ENCODE peak calls at places on chromosome X, in ten cellular contexts. One of them, this sample, is unnamed.

GRCh38 chrX:40474205-40474626 is 106.6 kb upstream of the ATP6AP2 start:
- DNase-seq in A549: peak; percentile 54
- DNase-seq in GM19239: no peak
- DNase-seq in stimulated activated CD8-positive, alpha-beta memory T cell treated with anti-CD3 and anti-CD28 coated beads, Interleukin-2, amount 100 ng/mL, for 48 hours: no peak
- DNase-seq in nephron progenitor cell: peak; percentile 46
- DNase-seq in COR-L47: peak; percentile 25
- DNase-seq in activated naive CD8-positive, alpha-beta T cell treated with anti-CD3 and anti-CD28 coated beads for 36 hours: no peak
- DNase-seq in stimulated activated CD4-positive, alpha-beta T cell treated with anti-CD3 and anti-CD28 coated beads, Interleukin-4, amount 100 ng/mL, for 1 hour: no peak
- DNase-seq in tibial artery: no peak
- DNase-seq in NCI-H1694 treated with DMSO at 0.1 percent for 48 hours: no peak
- DNase-seq in this sample: no peak

GRCh38 chrX:113399501-113400192 is 559.0 kb upstream of the AMOT start:
- DNase-seq in A549: no peak
- DNase-seq in GM19239: no peak
- DNase-seq in stimulated activated CD8-positive, alpha-beta memory T cell treated with anti-CD3 and anti-CD28 coated beads, Interleukin-2, amount 100 ng/mL, for 48 hours: no peak
- DNase-seq in nephron progenitor cell: no peak
- DNase-seq in COR-L47: no peak
- DNase-seq in activated naive CD8-positive, alpha-beta T cell treated with anti-CD3 and anti-CD28 coated beads for 36 hours: no peak
- DNase-seq in stimulated activated CD4-positive, alpha-beta T cell treated with anti-CD3 and anti-CD28 coated beads, Interleukin-4, amount 100 ng/mL, for 1 hour: no peak
- DNase-seq in tibial artery: no peak
- DNase-seq in NCI-H1694 treated with DMSO at 0.1 percent for 48 hours: no peak
- DNase-seq in this sample: no peak

GRCh38 chrX:154369453-154370299 is 4.8 kb downstream of the FLNA start:
- DNase-seq in A549: peak; percentile 93
- DNase-seq in GM19239: no peak
- DNase-seq in stimulated activated CD8-positive, alpha-beta memory T cell treated with anti-CD3 and anti-CD28 coated beads, Interleukin-2, amount 100 ng/mL, for 48 hours: peak; percentile 60
- DNase-seq in nephron progenitor cell: peak; percentile 51
- DNase-seq in COR-L47: peak; percentile 62
- DNase-seq in activated naive CD8-positive, alpha-beta T cell treated with anti-CD3 and anti-CD28 coated beads for 36 hours: peak; percentile 74
- DNase-seq in stimulated activated CD4-positive, alpha-beta T cell treated with anti-CD3 and anti-CD28 coated beads, Interleukin-4, amount 100 ng/mL, for 1 hour: peak; percentile 67
- DNase-seq in tibial artery: peak; percentile 81
- DNase-seq in NCI-H1694 treated with DMSO at 0.1 percent for 48 hours: peak; percentile 60
- DNase-seq in this sample: peak; percentile 53

GRCh38 chrX:122622800-122623199 is 561.3 kb upstream of the GRIA3 start:
- DNase-seq in A549: no peak
- DNase-seq in GM19239: no peak
- DNase-seq in stimulated activated CD8-positive, alpha-beta memory T cell treated with anti-CD3 and anti-CD28 coated beads, Interleukin-2, amount 100 ng/mL, for 48 hours: no peak
- DNase-seq in nephron progenitor cell: no peak
- DNase-seq in COR-L47: no peak
- DNase-seq in activated naive CD8-positive, alpha-beta T cell treated with anti-CD3 and anti-CD28 coated beads for 36 hours: no peak
- DNase-seq in stimulated activated CD4-positive, alpha-beta T cell treated with anti-CD3 and anti-CD28 coated beads, Interleukin-4, amount 100 ng/mL, for 1 hour: no peak
- DNase-seq in tibial artery: no peak
- DNase-seq in NCI-H1694 treated with DMSO at 0.1 percent for 48 hours: no peak
- DNase-seq in this sample: no peak

GRCh38 chrX:19990225-19990518 is 689 bp downstream of the BCLAF3 start:
- DNase-seq in A549: no peak
- DNase-seq in GM19239: peak; percentile 8
- DNase-seq in stimulated activated CD8-positive, alpha-beta memory T cell treated with anti-CD3 and anti-CD28 coated beads, Interleukin-2, amount 100 ng/mL, for 48 hours: no peak
- DNase-seq in nephron progenitor cell: no peak
- DNase-seq in COR-L47: no peak
- DNase-seq in activated naive CD8-positive, alpha-beta T cell treated with anti-CD3 and anti-CD28 coated beads for 36 hours: no peak
- DNase-seq in stimulated activated CD4-positive, alpha-beta T cell treated with anti-CD3 and anti-CD28 coated beads, Interleukin-4, amount 100 ng/mL, for 1 hour: no peak
- DNase-seq in tibial artery: no peak
- DNase-seq in NCI-H1694 treated with DMSO at 0.1 percent for 48 hours: no peak
- DNase-seq in this sample: no peak

GRCh38 chrX:97326456-97326855 is 442.7 kb downstream of the RPA4 start:
- DNase-seq in A549: no peak
- DNase-seq in GM19239: peak; percentile 8
- DNase-seq in stimulated activated CD8-positive, alpha-beta memory T cell treated with anti-CD3 and anti-CD28 coated beads, Interleukin-2, amount 100 ng/mL, for 48 hours: no peak
- DNase-seq in nephron progenitor cell: no peak
- DNase-seq in COR-L47: no peak
- DNase-seq in activated naive CD8-positive, alpha-beta T cell treated with anti-CD3 and anti-CD28 coated beads for 36 hours: no peak
- DNase-seq in stimulated activated CD4-positive, alpha-beta T cell treated with anti-CD3 and anti-CD28 coated beads, Interleukin-4, amount 100 ng/mL, for 1 hour: no peak
- DNase-seq in tibial artery: no peak
- DNase-seq in NCI-H1694 treated with DMSO at 0.1 percent for 48 hours: no peak
- DNase-seq in this sample: no peak

GRCh38 chrX:78327370-78328048 is at the start of gene CYSLTR1:
- DNase-seq in A549: no peak
- DNase-seq in GM19239: no peak
- DNase-seq in stimulated activated CD8-positive, alpha-beta memory T cell treated with anti-CD3 and anti-CD28 coated beads, Interleukin-2, amount 100 ng/mL, for 48 hours: no peak
- DNase-seq in nephron progenitor cell: no peak
- DNase-seq in COR-L47: no peak
- DNase-seq in activated naive CD8-positive, alpha-beta T cell treated with anti-CD3 and anti-CD28 coated beads for 36 hours: no peak
- DNase-seq in stimulated activated CD4-positive, alpha-beta T cell treated with anti-CD3 and anti-CD28 coated beads, Interleukin-4, amount 100 ng/mL, for 1 hour: no peak
- DNase-seq in tibial artery: no peak
- DNase-seq in NCI-H1694 treated with DMSO at 0.1 percent for 48 hours: no peak
- DNase-seq in this sample: no peak

GRCh38 chrX:153816821-153817220 is 13.5 kb downstream of the PDZD4 start:
- DNase-seq in A549: no peak
- DNase-seq in GM19239: no peak
- DNase-seq in stimulated activated CD8-positive, alpha-beta memory T cell treated with anti-CD3 and anti-CD28 coated beads, Interleukin-2, amount 100 ng/mL, for 48 hours: no peak
- DNase-seq in nephron progenitor cell: no peak
- DNase-seq in COR-L47: no peak
- DNase-seq in activated naive CD8-positive, alpha-beta T cell treated with anti-CD3 and anti-CD28 coated beads for 36 hours: peak; percentile 38
- DNase-seq in stimulated activated CD4-positive, alpha-beta T cell treated with anti-CD3 and anti-CD28 coated beads, Interleukin-4, amount 100 ng/mL, for 1 hour: peak; percentile 36
- DNase-seq in tibial artery: no peak
- DNase-seq in NCI-H1694 treated with DMSO at 0.1 percent for 48 hours: no peak
- DNase-seq in this sample: no peak

This sample was measured in DMS 273 treated with DMSO at 0.1 percent for 48 hours.